ENCODE peak calls at places on chromosomes 5 and 9, in five cellular contexts. J, I, U, B and Y are unnamed samples.

GRCh38 chr5:119049824-119050449 is 20.9 kb upstream of the DMXL1 start:
- DNase-seq in J (no peak), I (no peak), U (no peak), B (no peak), Y (peak; percentile 16)

GRCh38 chr5:8019719-8020218 is 150.8 kb downstream of the MTRR start:
- DNase-seq in J (no peak), I (no peak), U (no peak), B (no peak), Y (no peak)

GRCh38 chr5:176548967-176549444 is at the start of gene CDHR2:
- DNase-seq in J (no peak), I (no peak), U (no peak), B (no peak), Y (no peak)

GRCh38 chr9:79799691-79800345 is 228.1 kb downstream of the TLE4 start:
- DNase-seq in J (peak; percentile 58), I (no peak), U (no peak), B (no peak), Y (no peak)

GRCh38 chr9:126375386-126375785 is 48.8 kb downstream of the MVB12B start:
- DNase-seq in J (peak; percentile 54), I (no peak), U (no peak), B (no peak), Y (no peak)

GRCh38 chr9:7121055-7121454 is 363.3 kb downstream of the KDM4C start:
- DNase-seq in J (no peak), I (no peak), U (no peak), B (no peak), Y (no peak)

GRCh38 chr5:76953551-76954382 is 922 bp downstream of the CRHBP start:
- DNase-seq in J (no peak), I (no peak), U (no peak), B (no peak), Y (no peak)

GRCh38 chr5:91328743-91329142 is 54.4 kb downstream of the ARRDC3 start:
- DNase-seq in J (no peak), I (no peak), U (no peak), B (no peak), Y (no peak)

GRCh38 chr5:22612928-22613327 is 240.2 kb downstream of the CDH12 start:
- DNase-seq in J (no peak), I (no peak), U (no peak), B (no peak), Y (no peak)

GRCh38 chr5:110159202-110159601 is 469.5 kb downstream of the MAN2A1 start:
- DNase-seq in J (no peak), I (no peak), U (no peak), B (no peak), Y (no peak)

GRCh38 chr9:4933177-4933576 is 51.9 kb upstream of the JAK2 start:
- DNase-seq in J (peak; percentile 30), I (no peak), U (no peak), B (peak; percentile 49), Y (no peak)

GRCh38 chr5:174533771-174534221 is 190.6 kb upstream of the MSX2 start:
- DNase-seq in J (no peak), I (no peak), U (no peak), B (no peak), Y (peak; percentile 67)

GRCh38 chr9:116075191-116075590 is 78.4 kb upstream of the PAPPA start:
- DNase-seq in J (no peak), I (no peak), U (no peak), B (no peak), Y (peak; percentile 11)

GRCh38 chr9:27712826-27713225 is 139.5 kb upstream of the C9orf72 start:
- DNase-seq in J (no peak), I (no peak), U (no peak), B (no peak), Y (no peak)

GRCh38 chr9:131868766-131869165 is 128.9 kb upstream of the RAPGEF1 start:
- DNase-seq in J (no peak), I (no peak), U (no peak), B (peak; percentile 17), Y (no peak)

GRCh38 chr5:159156839-159157238 is 52.5 kb downstream of the RNF145 start:
- DNase-seq in J (no peak), I (no peak), U (no peak), B (no peak), Y (no peak)

GRCh38 chr5:52814749-52815148 is 27.0 kb downstream of the ITGA1 start:
- DNase-seq in J (no peak), I (no peak), U (no peak), B (no peak), Y (no peak)

GRCh38 chr9:8857330-8858249 is 1058.0 kb upstream of the DMAC1 start:
- DNase-seq in J (peak; percentile 27), I (no peak), U (no peak), B (peak; percentile 70), Y (peak; percentile 43)

GRCh38 chr5:141514330-141515111 is 25.6 kb downstream of the PCDHGC5 start:
- DNase-seq in J (no peak), I (no peak), U (no peak), B (no peak), Y (no peak)

GRCh38 chr9:126665696-126666035 is 51.9 kb downstream of the LMX1B start:
- DNase-seq in J (no peak), I (no peak), U (no peak), B (no peak), Y (no peak)

GRCh38 chr9:9791621-9792020 is 821.2 kb downstream of the PTPRD start:
- DNase-seq in J (no peak), I (no peak), U (no peak), B (no peak), Y (no peak)

GRCh38 chr9:16136961-16137360 is 584.1 kb downstream of the CCDC171 start:
- DNase-seq in J (no peak), I (no peak), U (no peak), B (peak; percentile 67), Y (no peak)

GRCh38 chr9:71608825-71609452 is 159.4 kb downstream of the CEMIP2 start:
- DNase-seq in J (no peak), I (no peak), U (no peak), B (no peak), Y (no peak)

GRCh38 chr9:14131353-14132088 is 182.4 kb downstream of the NFIB start:
- DNase-seq in J (no peak), I (no peak), U (no peak), B (no peak), Y (no peak)

GRCh38 chr9:4298255-4299005 is 1.4 kb downstream of the GLIS3 start:
- DNase-seq in J (peak; percentile 49), I (peak; percentile 20), U (no peak), B (peak; percentile 34), Y (no peak)

GRCh38 chr5:75040973-75041372 is 11.4 kb downstream of the GCNT4 start:
- DNase-seq in J (no peak), I (no peak), U (no peak), B (no peak), Y (no peak)

GRCh38 chr5:112548246-112548982 is 129.3 kb upstream of the EPB41L4A start:
- DNase-seq in J (peak; percentile 25), I (no peak), U (no peak), B (no peak), Y (no peak)

GRCh38 chr5:132069561-132069960 is 4.0 kb upstream of the CSF2 start:
- DNase-seq in J (no peak), I (no peak), U (no peak), B (no peak), Y (no peak)

GRCh38 chr9:81557957-81558791 is 131.2 kb downstream of the TLE1 start:
- DNase-seq in J (peak; percentile 53), I (no peak), U (no peak), B (peak; percentile 20), Y (no peak)

GRCh38 chr9:130472184-130472705 is 27.5 kb downstream of the ASS1 start:
- DNase-seq in J (no peak), I (no peak), U (no peak), B (no peak), Y (no peak)

GRCh38 chr5:9545959-9546851 is at the start of gene SEMA5A:
- DNase-seq in J (peak; percentile 80), I (no peak), U (no peak), B (peak; percentile 75), Y (peak; percentile 48)
- TF ChIP-seq POLR2A in J (peak; percentile 53), I (peak; percentile 74), U (peak; percentile 73), B (peak; percentile 71), Y (peak; percentile 81)

DNA sequence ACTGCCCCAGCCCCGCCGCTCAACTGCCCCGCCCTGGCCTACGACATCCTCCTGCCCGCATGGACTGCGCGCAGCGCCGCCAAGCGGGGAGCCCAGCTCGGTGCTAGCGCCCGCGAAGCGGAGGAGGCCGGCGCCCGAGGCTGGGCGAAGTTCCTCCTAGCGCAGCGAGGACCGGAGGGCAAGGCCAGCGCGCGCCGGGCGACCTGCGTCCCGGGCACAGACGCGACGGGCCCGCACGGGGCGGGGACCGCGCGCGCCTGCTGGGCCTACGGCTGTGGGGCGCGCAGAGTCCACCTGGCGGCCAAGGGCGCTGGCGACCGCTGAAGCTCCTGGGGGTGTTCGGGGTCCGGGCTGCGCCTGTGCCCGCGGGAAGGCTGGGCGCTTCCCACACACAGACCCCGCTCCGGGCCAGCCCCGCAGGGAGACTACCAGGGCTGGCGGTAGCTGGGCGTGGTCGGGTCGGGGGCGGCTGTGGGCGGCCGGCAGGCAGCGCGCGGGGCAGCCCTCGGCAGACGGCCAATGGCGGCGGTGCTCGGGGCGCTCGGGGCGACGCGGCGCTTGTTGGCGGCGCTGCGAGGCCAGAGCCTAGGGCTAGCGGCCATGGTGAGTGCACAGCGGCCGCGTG is at the start of gene PCBD2:
- DNase-seq in J (peak; percentile 94), I (peak; percentile 88), U (no peak), B (peak; percentile 89), Y (peak; percentile 92)
- TF ChIP-seq POLR2A in J (peak; percentile 77), I (peak; percentile 83), U (peak; percentile 24), B (peak; percentile 52), Y (peak; percentile 62)

GRCh38 chr9:120368799-120369198 is 211.2 kb downstream of the CDK5RAP2 start:
- DNase-seq in J (no peak), I (no peak), U (no peak), B (no peak), Y (no peak)

GRCh38 chr9:120363697-120364096 is 216.3 kb downstream of the CDK5RAP2 start:
- DNase-seq in J (no peak), I (no peak), U (no peak), B (no peak), Y (no peak)

GRCh38 chr9:120365386-120365785 is 214.6 kb downstream of the CDK5RAP2 start:
- DNase-seq in J (no peak), I (no peak), U (no peak), B (no peak), Y (no peak)

GRCh38 chr9:120369608-120370220 is 210.3 kb downstream of the CDK5RAP2 start:
- DNase-seq in J (no peak), I (no peak), U (no peak), B (no peak), Y (no peak)

DNA sequence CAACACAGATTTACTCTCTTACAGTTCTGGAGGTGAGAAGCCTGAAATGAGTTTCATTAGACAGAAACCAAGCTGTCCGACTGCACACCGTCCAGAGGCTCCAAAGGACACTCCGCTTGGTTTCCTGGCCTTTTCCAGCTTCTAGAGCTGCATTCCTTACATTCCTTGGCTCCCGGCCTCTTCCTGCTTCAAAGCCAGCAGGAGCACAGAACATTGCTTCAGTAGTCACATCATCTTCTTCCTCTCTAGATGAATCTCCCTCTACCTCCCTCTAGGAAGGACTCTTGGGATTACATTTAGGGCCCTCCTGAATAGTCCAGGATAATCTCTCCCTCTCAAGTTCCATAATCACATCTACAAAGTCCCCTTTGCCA is 213.3 kb downstream of the CDK5RAP2 start:
- DNase-seq in J (peak; percentile 32), I (no peak), U (no peak), B (no peak), Y (peak; percentile 99)
- TF ChIP-seq POLR2A in J (no peak), I (no peak), U (no peak), B (no peak), Y (no peak)

DNA sequence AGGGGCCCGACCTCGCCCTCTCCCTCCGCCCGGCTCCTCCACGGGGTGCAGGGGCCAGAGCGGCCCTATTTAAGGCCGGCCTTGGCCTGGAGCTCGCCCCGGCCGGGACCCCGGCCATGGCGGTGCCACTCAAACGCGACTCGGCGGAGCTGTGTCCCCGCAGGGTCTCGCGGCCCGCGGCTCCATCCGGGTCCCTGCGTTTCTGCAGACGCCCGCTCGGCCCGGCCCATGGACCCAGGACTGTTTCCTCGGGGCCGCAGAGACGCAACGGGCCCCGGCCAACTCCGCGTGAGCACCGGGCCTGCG is 661 bp downstream of the TMEM250 start:
- DNase-seq in J (no peak), I (no peak), U (no peak), B (no peak), Y (no peak)
- TF ChIP-seq POLR2A in J (no peak), I (no peak), U (no peak), B (no peak), Y (no peak)